ENCODE peak calls at places on chromosomes 5 and 9, in eight cellular contexts. U, F, C, A, N, P, H and B are unnamed samples.

GRCh38 chr5:150783422-150783928 is 4.9 kb downstream of the SMIM3 start:
- DNase-seq in H (no peak), P (no peak), F (peak), C (peak), A (peak), N (no peak), U (peak), B (peak)

GRCh38 chr5:170216262-170216864 is 16.4 kb upstream of the C5orf58 start:
- DNase-seq in H (peak), C (no peak), U (no peak), A (peak), F (peak), P (no peak), N (no peak), B (peak)

GRCh38 chr5:175840050-175840841 is 31.1 kb upstream of the CPLX2 start:
- DNase-seq in C (no peak), A (peak), H (no peak), U (no peak), P (no peak), F (peak), N (peak), B (peak)

GRCh38 chr5:138666226-138666742 is 86.9 kb upstream of the CTNNA1 start:
- DNase-seq in C (no peak), U (no peak), H (no peak), P (peak), N (no peak), A (no peak), F (no peak), B (no peak)

GRCh38 chr9:36928210-36928609 is 105.9 kb downstream of the PAX5 start:
- DNase-seq in H (no peak), F (no peak), N (no peak), P (peak), C (no peak), A (no peak), U (no peak), B (no peak)

GRCh38 chr9:127116946-127117345 is 5.5 kb downstream of the ANGPTL2 start:
- DNase-seq in P (no peak), C (no peak), F (peak), U (no peak), H (no peak), N (peak), A (peak), B (no peak)

GRCh38 chr9:72818377-72818776 is 134.5 kb downstream of the ALDH1A1 start:
- DNase-seq in C (no peak), A (no peak), U (no peak), H (no peak), F (no peak), N (no peak), P (no peak), B (no peak)

GRCh38 chr5:172147857-172148256 is 40.2 kb downstream of the STK10 start:
- DNase-seq in N (no peak), U (no peak), A (no peak), C (no peak), P (no peak), H (no peak), F (no peak), B (peak)

GRCh38 chr5:169443249-169443784 is 140.3 kb upstream of the SPDL1 start:
- DNase-seq in F (no peak), N (no peak), H (no peak), U (no peak), A (no peak), P (no peak), C (no peak), B (no peak)

GRCh38 chr5:149113669-149114068 is 27.6 kb upstream of the ABLIM3 start:
- DNase-seq in P (no peak), F (no peak), C (no peak), U (no peak), N (no peak), H (no peak), A (peak), B (no peak)

GRCh38 chr9:87829756-87830155 is 52.9 kb upstream of the SPATA31E1 start:
- DNase-seq in H (no peak), P (no peak), C (no peak), U (no peak), A (no peak), F (no peak), N (no peak), B (no peak)

GRCh38 chr5:61332369-61332745 is 299 bp downstream of the ZSWIM6 start:
- DNase-seq in P (no peak), F (peak), H (no peak), A (no peak), N (peak), C (peak), U (peak), B (peak)

GRCh38 chr5:112930082-112930344 is 8.0 kb upstream of the REEP5 start:
- DNase-seq in F (peak), P (no peak), U (no peak), C (no peak), N (no peak), A (no peak), H (no peak), B (no peak)

GRCh38 chr5:92909545-92909962 is 671.5 kb downstream of the NR2F1-AS1 start:
- DNase-seq in A (peak), U (no peak), H (no peak), F (peak), N (no peak), C (no peak), P (no peak), B (no peak)

GRCh38 chr5:172133359-172134029 is 54.5 kb downstream of the STK10 start:
- DNase-seq in A (peak), C (peak), N (no peak), H (no peak), P (no peak), F (peak), U (no peak), B (peak)

GRCh38 chr9:109795613-109796012 is 15.6 kb downstream of the PALM2AKAP2 start:
- DNase-seq in U (no peak), A (no peak), H (no peak), P (no peak), F (no peak), C (no peak), N (no peak), B (no peak)

GRCh38 chr9:110048976-110049698 is 158.8 kb downstream of the C9orf152 start:
- DNase-seq in F (peak), A (no peak), H (peak), U (no peak), P (no peak), N (peak), C (no peak), B (peak)

GRCh38 chr5:161167001-161167765 is 315.2 kb upstream of the ATP10B start:
- DNase-seq in H (no peak), F (no peak), P (no peak), C (no peak), A (no peak), U (no peak), N (no peak), B (no peak)

GRCh38 chr9:99911600-99911999 is 5.1 kb downstream of the STX17 start:
- DNase-seq in F (no peak), A (no peak), P (no peak), H (no peak), U (no peak), C (no peak), N (no peak), B (no peak)

GRCh38 chr5:135154961-135155360 is 120.9 kb upstream of the PITX1 start:
- DNase-seq in A (no peak), U (no peak), F (no peak), C (no peak), N (no peak), H (no peak), P (no peak), B (no peak)

GRCh38 chr9:97954550-97954989 is 16.6 kb upstream of the HEMGN start:
- DNase-seq in F (peak), P (no peak), C (no peak), U (no peak), N (peak), A (no peak), H (peak), B (peak)

GRCh38 chr5:179887802-179888201 is 19.9 kb downstream of the TBC1D9B start:
- DNase-seq in N (no peak), A (no peak), U (no peak), P (no peak), F (no peak), C (no peak), H (no peak), B (no peak)

GRCh38 chr5:143244000-143244736 is 159.3 kb downstream of the NR3C1 start:
- DNase-seq in C (peak), U (peak), H (peak), A (peak), F (no peak), P (peak), N (no peak), B (no peak)

GRCh38 chr5:152146566-152146965 is 221.9 kb upstream of the GLRA1 start:
- DNase-seq in H (no peak), C (no peak), P (no peak), A (no peak), F (no peak), N (no peak), U (no peak), B (no peak)

GRCh38 chr5:155299342-155300006 is 285.9 kb downstream of the KIF4B start:
- DNase-seq in N (no peak), A (no peak), P (no peak), C (no peak), U (no peak), H (no peak), F (no peak), B (no peak)

DNA sequence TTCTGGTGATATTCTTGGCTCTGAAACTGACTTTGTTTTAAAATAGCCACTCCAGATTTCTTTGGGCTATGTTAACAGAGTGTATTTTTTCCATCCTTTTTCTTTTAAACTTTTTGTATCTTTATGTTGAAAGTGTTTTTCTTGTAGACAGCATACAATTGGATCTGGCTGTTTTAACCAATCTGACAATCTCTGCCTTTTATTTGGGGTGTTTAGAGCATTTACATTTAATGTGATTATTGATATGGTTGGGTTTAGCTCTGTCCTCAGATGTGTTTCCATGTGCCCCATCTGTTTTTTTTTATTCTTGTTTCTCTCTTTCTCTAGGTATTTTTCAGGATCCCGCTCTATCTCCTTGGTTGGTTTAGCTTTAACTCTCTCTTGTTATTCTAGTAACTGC is 10.7 kb downstream of the SLC6A18 start:
- DNase-seq in F (no peak), A (no peak), N (no peak), U (no peak), P (no peak), H (no peak), C (no peak), B (no peak)
- TF ChIP-seq POLR2A in F (no peak), A (no peak), N (no peak), U (no peak), P (no peak), H (no peak), C (no peak), B (no peak)

DNA sequence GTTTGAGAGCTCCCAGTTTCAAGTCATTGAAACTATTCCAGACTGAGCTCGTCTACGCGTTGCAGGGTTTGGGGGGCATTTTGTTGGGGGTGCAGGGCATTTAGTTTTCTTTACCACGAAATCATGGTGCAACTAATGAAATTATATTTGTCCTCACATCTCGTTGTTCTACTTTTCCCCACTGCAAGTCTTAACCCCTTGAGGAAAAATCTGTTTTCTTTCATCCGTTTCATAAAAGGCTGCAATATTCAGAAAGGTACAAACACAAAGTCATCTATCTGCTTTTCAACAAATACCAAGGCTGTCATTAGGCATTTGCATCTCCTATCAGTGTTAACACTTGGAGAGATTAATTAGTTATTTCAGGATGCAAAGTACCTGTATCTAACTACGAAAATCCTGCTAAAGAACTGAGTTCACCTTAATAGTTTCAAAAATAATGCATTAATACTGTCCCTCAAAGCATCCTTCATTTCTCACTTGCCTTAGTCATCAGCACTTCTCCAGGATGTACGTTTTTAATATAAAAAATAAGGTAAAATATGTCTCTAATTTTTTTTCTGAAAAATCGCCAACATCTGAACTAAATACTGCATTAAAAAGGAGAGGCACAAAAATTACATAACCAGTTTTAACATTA is 1.9 kb downstream of the ARRDC3 start:
- DNase-seq in P (no peak), U (no peak), N (no peak), H (no peak), A (no peak), C (no peak), F (no peak), B (no peak)
- TF ChIP-seq POLR2A in P (no peak), U (peak), N (peak), H (peak), A (peak), C (no peak), F (peak), B (peak)

GRCh38 chr5:5239191-5239590 is 99.1 kb downstream of the ADAMTS16 start:
- DNase-seq in H (no peak), A (no peak), N (no peak), P (no peak), C (no peak), F (no peak), U (no peak), B (no peak)

GRCh38 chr5:5244581-5244980 is 104.5 kb downstream of the ADAMTS16 start:
- DNase-seq in N (no peak), F (no peak), H (no peak), A (no peak), C (no peak), P (no peak), U (no peak), B (no peak)

GRCh38 chr5:5242056-5242455 is 101.9 kb downstream of the ADAMTS16 start:
- DNase-seq in U (no peak), P (no peak), A (no peak), F (no peak), N (no peak), C (no peak), H (no peak), B (no peak)

GRCh38 chr5:5235685-5236084 is 95.6 kb downstream of the ADAMTS16 start:
- DNase-seq in P (no peak), C (no peak), H (no peak), N (no peak), A (no peak), U (no peak), F (no peak), B (no peak)

GRCh38 chr5:5240234-5240633 is 100.1 kb downstream of the ADAMTS16 start:
- DNase-seq in F (no peak), N (no peak), P (no peak), C (no peak), H (no peak), A (no peak), U (no peak), B (no peak)
- TF ChIP-seq POLR2A in F (no peak), N (no peak), P (no peak), C (no peak), H (no peak), A (no peak), U (no peak), B (no peak)

GRCh38 chr9:38146844-38147243 is 77.8 kb upstream of the SHB start:
- DNase-seq in H (no peak), A (no peak), F (no peak), U (no peak), C (no peak), N (no peak), P (peak), B (no peak)

GRCh38 chr9:38141751-38142150 is 72.7 kb upstream of the SHB start:
- DNase-seq in C (no peak), H (no peak), A (peak), P (no peak), U (no peak), F (no peak), N (no peak), B (no peak)

GRCh38 chr9:38142201-38142600 is 73.2 kb upstream of the SHB start:
- DNase-seq in C (no peak), H (no peak), F (no peak), N (no peak), P (no peak), U (no peak), A (peak), B (no peak)

GRCh38 chr9:38145526-38146053 is 76.6 kb upstream of the SHB start:
- DNase-seq in P (peak), U (no peak), C (no peak), A (no peak), N (no peak), H (no peak), F (no peak), B (no peak)

DNA sequence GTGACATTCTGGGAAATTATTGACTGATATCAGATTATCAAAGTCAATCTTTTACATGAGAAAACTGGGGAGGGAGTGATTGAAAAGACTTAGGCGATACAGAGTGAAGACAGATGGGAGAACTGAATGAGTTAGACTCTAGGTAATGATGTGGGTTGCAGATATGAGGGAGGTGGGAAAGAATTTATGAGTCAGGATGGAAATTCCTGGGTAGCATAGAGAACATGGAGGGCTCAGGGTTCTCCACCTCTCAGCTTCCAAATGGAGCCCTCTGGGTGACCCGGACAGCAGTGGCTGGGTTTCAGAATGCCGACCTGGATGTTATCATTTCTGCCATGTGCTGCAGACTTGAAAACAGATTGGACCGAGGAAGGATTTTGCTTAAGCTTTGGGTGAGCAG is 75.4 kb upstream of the SHB start:
- DNase-seq in C (no peak), H (no peak), F (no peak), N (no peak), A (peak), U (no peak), P (peak), B (no peak)
- TF ChIP-seq POLR2A in C (no peak), H (no peak), F (no peak), N (no peak), A (no peak), U (no peak), P (no peak), B (no peak)

DNA sequence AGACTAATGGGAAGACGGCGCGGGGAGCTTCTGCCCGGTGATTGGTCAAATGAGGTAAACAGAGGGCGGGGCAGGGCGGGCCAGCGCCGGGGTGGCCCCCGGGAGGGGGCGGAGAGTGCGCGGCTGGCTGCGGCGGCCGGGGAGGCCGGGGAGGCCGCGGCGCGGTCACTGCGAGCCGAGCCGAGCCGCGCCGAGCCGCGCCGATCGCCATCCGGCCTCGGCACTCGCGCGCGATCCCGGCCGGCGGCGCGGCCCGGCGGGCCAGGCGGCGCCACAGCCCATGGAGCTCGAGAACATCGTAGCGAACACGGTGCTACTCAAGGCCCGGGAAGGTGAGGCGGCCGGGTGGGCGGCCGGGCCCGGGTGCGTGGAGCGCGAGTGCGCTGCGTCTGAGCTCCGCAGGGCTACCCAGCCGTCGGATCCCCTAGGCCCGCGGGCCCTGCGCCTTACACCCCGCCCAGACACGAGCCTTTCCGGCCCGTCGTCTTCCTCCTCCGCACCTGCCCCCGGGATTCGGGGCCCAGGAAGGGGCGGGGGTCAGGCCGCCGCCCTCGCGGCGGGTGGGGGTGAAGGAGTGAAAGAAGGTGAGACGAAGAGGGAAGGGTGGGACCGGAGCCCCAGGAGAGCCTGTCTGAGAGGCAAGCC is at the start of gene GRK6:
- DNase-seq in P (peak), A (no peak), H (peak), F (peak), N (no peak), U (peak), C (peak), B (peak)
- TF ChIP-seq POLR2A in P (no peak), A (peak), H (peak), F (no peak), N (peak), U (peak), C (no peak), B (no peak)

GRCh38 chr5:35242695-35243258 is 12.5 kb upstream of the PRLR start:
- DNase-seq in P (no peak), U (no peak), F (no peak), C (no peak), N (no peak), H (no peak), A (no peak), B (no peak)
- TF ChIP-seq POLR2A in P (no peak), U (no peak), F (no peak), C (no peak), N (no peak), H (no peak), A (no peak), B (no peak)